ENCODE peak calls at places on chromosomes 5 and 9, in four cellular contexts. V, O, D and E are unnamed samples.

GRCh38 chr9:92711146-92711545 is 41.2 kb upstream of the IPPK start:
- DNase-seq in D (no peak), V (no peak), O (no peak), E (no peak)

GRCh38 chr5:96927008-96927407 is 8.9 kb upstream of the LNPEP start:
- DNase-seq in D (no peak), O (no peak), V (no peak), E (no peak)

GRCh38 chr9:23538060-23538387 is 288.0 kb downstream of the ELAVL2 start:
- DNase-seq in D (no peak), V (no peak), O (no peak), E (no peak)

GRCh38 chr9:87554177-87554940 is 56.7 kb downstream of the DAPK1 start:
- DNase-seq in O (no peak), V (no peak), D (no peak), E (no peak)

GRCh38 chr9:122397749-122398148 is 26.9 kb downstream of the PTGS1 start:
- DNase-seq in D (no peak), O (no peak), V (no peak), E (no peak)

GRCh38 chr5:131628990-131629389 is 6.0 kb downstream of the RAPGEF6 start:
- DNase-seq in V (no peak), D (no peak), O (no peak), E (no peak)

GRCh38 chr5:75192804-75193203 is 43.9 kb downstream of the ANKRD31 start:
- DNase-seq in O (no peak), V (no peak), D (no peak), E (no peak)

GRCh38 chr5:65150599-65150998 is 331.1 kb downstream of the ADAMTS6 start:
- DNase-seq in O (no peak), V (no peak), D (peak), E (no peak)

GRCh38 chr5:98968056-98968564 is 39.3 kb upstream of the CHD1 start:
- DNase-seq in O (no peak), V (no peak), D (no peak), E (no peak)

GRCh38 chr9:78295731-78296130 is 1.2 kb upstream of the PSAT1 start:
- DNase-seq in O (no peak), D (no peak), V (no peak), E (no peak)

GRCh38 chr5:65928341-65928752 is 2.0 kb downstream of the ERBIN start:
- DNase-seq in D (no peak), O (no peak), V (no peak), E (no peak)

GRCh38 chr5:173020154-173020581 is 36.0 kb upstream of the CREBRF start:
- DNase-seq in D (no peak), O (no peak), V (no peak), E (no peak)

GRCh38 chr5:25646421-25647341 is 1001.9 kb upstream of the CDH10 start:
- DNase-seq in D (no peak), V (no peak), O (no peak), E (no peak)

GRCh38 chr9:76571288-76572204 is 112.6 kb downstream of the GCNT1 start:
- DNase-seq in D (no peak), V (peak), O (no peak), E (peak)

GRCh38 chr5:115888027-115888426 is 46.3 kb downstream of the AP3S1 start:
- DNase-seq in D (no peak), V (no peak), O (no peak), E (no peak)

GRCh38 chr5:54520438-54520846 is 2.9 kb downstream of the SNX18 start:
- DNase-seq in D (no peak), V (peak), O (no peak), E (no peak)

GRCh38 chr5:15236911-15237508 is 263.0 kb upstream of the FBXL7 start:
- DNase-seq in D (no peak), V (no peak), O (no peak), E (no peak)

GRCh38 chr5:71483355-71483754 is 27.9 kb downstream of the BDP1 start:
- DNase-seq in D (no peak), O (no peak), V (no peak), E (peak)